ENCODE peak calls at places on chromosomes 12 and 14, in four cellular contexts. K is HFFc6, Y is tibial artery, E is dermis microvascular lymphatic vessel endothelial cell. T is an unnamed sample.

GRCh38 chr14:101230161-101230850 is 326.8 kb upstream of the RTL1 start:
- DNase-seq in Y (peak; percentile 58), E (no peak), K (no peak), T (no peak)

GRCh38 chr12:75981773-75982564 is 49.6 kb downstream of the PHLDA1 start:
- DNase-seq in Y (no peak), K (no peak), E (no peak), T (no peak)

GRCh38 chr14:58814476-58814875 is 176.7 kb downstream of the DACT1 start:
- DNase-seq in E (no peak), Y (no peak), K (no peak), T (no peak)

GRCh38 chr12:51721281-51721940 is 127.1 kb downstream of the FIGNL2 start:
- DNase-seq in K (no peak), Y (no peak), E (peak; percentile 39), T (no peak)

GRCh38 chr12:127306604-127307215 is 960.3 kb upstream of the TMEM132C start:
- DNase-seq in K (peak; percentile 72), Y (no peak), E (no peak), T (no peak)

GRCh38 chr14:58243790-58244555 is 670 bp upstream of the PSMA3 start:
- DNase-seq in Y (peak; percentile 59), E (peak; percentile 41), K (no peak), T (no peak)

GRCh38 chr14:96162741-96163140 is 41.9 kb upstream of the BDKRB2 start:
- DNase-seq in Y (no peak), E (no peak), K (peak; percentile 60), T (no peak)

GRCh38 chr14:104040539-104040938 is 45.0 kb upstream of the ASPG start:
- DNase-seq in E (no peak), Y (no peak), K (no peak), T (no peak)

GRCh38 chr14:73428354-73428824 is 30.0 kb downstream of the NUMB start:
- DNase-seq in Y (no peak), K (no peak), E (peak; percentile 16), T (no peak)

GRCh38 chr14:34043627-34044372 is 92.9 kb upstream of the EGLN3 start:
- DNase-seq in K (no peak), Y (no peak), E (peak; percentile 72), T (peak; percentile 58)

GRCh38 chr12:30806989-30807694 is 52.4 kb upstream of the CAPRIN2 start:
- DNase-seq in K (peak; percentile 63), Y (no peak), E (peak; percentile 77), T (no peak)

GRCh38 chr12:108839011-108839889 is 18.1 kb downstream of the SSH1 start:
- DNase-seq in Y (peak; percentile 92), E (peak; percentile 87), K (peak; percentile 63), T (no peak)

GRCh38 chr12:71130670-71131069 is 27.1 kb downstream of the TSPAN8 start:
- DNase-seq in K (no peak), Y (no peak), E (no peak), T (no peak)

GRCh38 chr14:81529391-81529790 is 4.3 kb downstream of the SEL1L start:
- DNase-seq in Y (no peak), K (no peak), E (no peak), T (no peak)

GRCh38 chr12:21528953-21529352 is 2.9 kb downstream of the SPX start:
- DNase-seq in K (no peak), E (no peak), Y (no peak), T (no peak)

GRCh38 chr14:32414808-32415255 is 85.7 kb downstream of the AKAP6 start:
- DNase-seq in Y (no peak), E (peak; percentile 18), K (no peak), T (no peak)

GRCh38 chr14:85471156-85471555 is 58.8 kb upstream of the FLRT2 start:
- DNase-seq in Y (no peak), E (no peak), K (peak; percentile 52), T (no peak)

GRCh38 chr14:38279556-38279955 is 23.7 kb upstream of the CLEC14A start:
- DNase-seq in E (no peak), Y (no peak), K (no peak), T (no peak)

GRCh38 chr12:125983784-125984510 is 918.7 kb downstream of the AACS start:
- DNase-seq in Y (no peak), E (no peak), K (no peak), T (no peak)

GRCh38 chr12:75207338-75208083 is 2.1 kb downstream of the KCNC2 start:
- DNase-seq in E (no peak), Y (no peak), K (no peak), T (no peak)

GRCh38 chr12:103799504-103800251 is 41.4 kb downstream of the NT5DC3 start:
- DNase-seq in E (peak; percentile 66), Y (no peak), K (no peak), T (no peak)

GRCh38 chr12:93571360-93571853 is 1.1 kb upstream of the SOCS2 start:
- DNase-seq in E (peak; percentile 67), K (peak; percentile 70), Y (peak; percentile 84), T (no peak)